ENCODE peak calls at places on chromosomes 2 and 18, in nine cellular contexts. One of them, this sample, is unnamed. For H3K4me1, the result is how much of the 10 kb centered on the place peaks cover.

GRCh38 chr2:102103992-102104871 is 38.3 kb upstream of the IL1R1 start:
- DNase-seq in esophagus muscularis mucosa: peak
- DNase-seq in uterus: peak
- DNase-seq in body of pancreas: peak
- DNase-seq in A549: no peak
- DNase-seq in upper lobe of left lung: no peak
- DNase-seq in gastrocnemius medialis: peak
- DNase-seq in right lobe of liver: peak
- DNase-seq in transverse colon: peak
- DNase-seq in this sample: peak

GRCh38 chr18:3094355-3094684 is 81.4 kb upstream of the LPIN2 start:
- DNase-seq in body of pancreas: no peak
- DNase-seq in gastrocnemius medialis: no peak
- DNase-seq in right lobe of liver: no peak
- DNase-seq in esophagus muscularis mucosa: no peak
- DNase-seq in A549: no peak
- DNase-seq in transverse colon: no peak
- DNase-seq in uterus: no peak
- DNase-seq in upper lobe of left lung: no peak
- DNase-seq in this sample: no peak

GRCh38 chr2:10908195-10908594 is 3.5 kb upstream of the KCNF1 start:
- DNase-seq in right lobe of liver: no peak
- DNase-seq in uterus: no peak
- DNase-seq in esophagus muscularis mucosa: no peak
- DNase-seq in transverse colon: no peak
- DNase-seq in gastrocnemius medialis: no peak
- DNase-seq in A549: no peak
- DNase-seq in upper lobe of left lung: no peak
- DNase-seq in body of pancreas: no peak
- DNase-seq in this sample: no peak

GRCh38 chr2:70941186-70941585 is 5.5 kb downstream of the ATP6V1B1 start:
- DNase-seq in right lobe of liver: no peak
- DNase-seq in esophagus muscularis mucosa: no peak
- DNase-seq in uterus: no peak
- DNase-seq in gastrocnemius medialis: no peak
- DNase-seq in body of pancreas: no peak
- DNase-seq in transverse colon: no peak
- DNase-seq in upper lobe of left lung: no peak
- DNase-seq in A549: no peak
- DNase-seq in this sample: no peak

GRCh38 chr2:65456886-65457285 is 24.5 kb upstream of the SPRED2 start:
- DNase-seq in esophagus muscularis mucosa: no peak
- DNase-seq in body of pancreas: no peak
- DNase-seq in gastrocnemius medialis: no peak
- DNase-seq in transverse colon: no peak
- DNase-seq in upper lobe of left lung: no peak
- DNase-seq in right lobe of liver: no peak
- DNase-seq in uterus: no peak
- DNase-seq in A549: no peak
- DNase-seq in this sample: no peak

GRCh38 chr2:24360050-24360962 is at the start of gene ITSN2:
- DNase-seq in A549: peak
- DNase-seq in esophagus muscularis mucosa: peak
- DNase-seq in gastrocnemius medialis: peak
- DNase-seq in upper lobe of left lung: peak
- DNase-seq in right lobe of liver: peak
- DNase-seq in transverse colon: peak
- DNase-seq in uterus: peak
- DNase-seq in body of pancreas: peak
- DNase-seq in this sample: peak

GRCh38 chr18:65768379-65768778 is 17.6 kb downstream of the CDH7 start:
- DNase-seq in esophagus muscularis mucosa: no peak
- DNase-seq in A549: no peak
- DNase-seq in right lobe of liver: no peak
- DNase-seq in uterus: no peak
- DNase-seq in upper lobe of left lung: no peak
- DNase-seq in body of pancreas: no peak
- DNase-seq in gastrocnemius medialis: no peak
- DNase-seq in transverse colon: no peak
- DNase-seq in this sample: no peak

GRCh38 chr2:106575955-106576354 is 88.8 kb downstream of the CD8B2 start:
- DNase-seq in uterus: peak
- DNase-seq in transverse colon: no peak
- DNase-seq in gastrocnemius medialis: no peak
- DNase-seq in right lobe of liver: no peak
- DNase-seq in A549: no peak
- DNase-seq in body of pancreas: no peak
- DNase-seq in upper lobe of left lung: peak
- DNase-seq in esophagus muscularis mucosa: no peak
- DNase-seq in this sample: peak

GRCh38 chr18:9848170-9848854 is 37.5 kb upstream of the TXNDC2 start:
- DNase-seq in gastrocnemius medialis: no peak
- DNase-seq in uterus: no peak
- DNase-seq in A549: no peak
- DNase-seq in body of pancreas: no peak
- DNase-seq in esophagus muscularis mucosa: no peak
- DNase-seq in upper lobe of left lung: no peak
- DNase-seq in right lobe of liver: no peak
- DNase-seq in transverse colon: no peak
- DNase-seq in this sample: no peak

GRCh38 chr18:9850297-9850696 is 35.5 kb upstream of the TXNDC2 start:
- DNase-seq in gastrocnemius medialis: no peak
- DNase-seq in body of pancreas: no peak
- DNase-seq in right lobe of liver: no peak
- DNase-seq in uterus: no peak
- DNase-seq in A549: no peak
- DNase-seq in esophagus muscularis mucosa: no peak
- DNase-seq in transverse colon: no peak
- DNase-seq in upper lobe of left lung: no peak
- DNase-seq in this sample: no peak

GRCh38 chr18:9851511-9851910 is 34.3 kb upstream of the TXNDC2 start:
- DNase-seq in gastrocnemius medialis: no peak
- DNase-seq in upper lobe of left lung: no peak
- DNase-seq in transverse colon: no peak
- DNase-seq in body of pancreas: no peak
- DNase-seq in uterus: no peak
- DNase-seq in esophagus muscularis mucosa: no peak
- DNase-seq in right lobe of liver: no peak
- DNase-seq in A549: no peak
- DNase-seq in this sample: no peak

GRCh38 chr18:9852266-9853081 is 33.3 kb upstream of the TXNDC2 start:
- DNase-seq in upper lobe of left lung: no peak
- DNase-seq in A549: no peak
- DNase-seq in body of pancreas: no peak
- DNase-seq in esophagus muscularis mucosa: no peak
- DNase-seq in uterus: no peak
- DNase-seq in right lobe of liver: no peak
- DNase-seq in gastrocnemius medialis: no peak
- DNase-seq in transverse colon: no peak
- DNase-seq in this sample: no peak

DNA sequence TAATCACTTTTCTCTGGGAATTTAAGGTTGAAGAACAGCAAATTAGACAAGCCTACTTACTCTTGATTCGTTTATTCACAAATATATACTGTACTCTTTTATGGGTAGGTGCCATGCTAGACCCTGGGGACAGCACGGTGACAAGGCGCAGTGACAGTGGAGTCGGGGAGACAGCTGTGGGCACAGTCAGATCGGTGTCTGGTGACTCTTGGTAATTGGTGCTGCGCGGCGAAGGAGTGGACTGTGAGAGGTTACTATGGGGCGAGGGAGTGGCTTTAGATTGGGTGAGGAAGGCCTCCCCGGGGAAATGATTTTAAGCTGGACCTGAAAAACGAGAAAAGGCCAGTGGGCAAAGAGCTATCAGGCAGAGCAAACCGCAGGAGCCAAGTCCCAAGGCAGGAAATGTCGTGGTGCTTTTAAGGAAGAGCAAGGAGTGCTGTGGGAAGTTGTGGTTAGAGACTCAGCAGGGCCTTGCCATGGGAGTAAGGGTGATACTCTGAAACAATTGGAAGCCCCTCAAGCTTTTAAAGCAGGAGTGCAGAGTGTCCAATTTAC is 36.3 kb upstream of the TXNDC2 start:
- DNase-seq in esophagus muscularis mucosa: no peak
- DNase-seq in gastrocnemius medialis: peak
- DNase-seq in right lobe of liver: no peak
- DNase-seq in transverse colon: peak
- DNase-seq in A549: no peak
- DNase-seq in uterus: no peak
- DNase-seq in upper lobe of left lung: no peak
- DNase-seq in body of pancreas: no peak
- DNase-seq in this sample: peak
- TF ChIP-seq POLR2A in esophagus muscularis mucosa: no peak
- TF ChIP-seq POLR2A in gastrocnemius medialis: peak
- TF ChIP-seq POLR2A in right lobe of liver: peak
- TF ChIP-seq POLR2A in transverse colon: no peak
- TF ChIP-seq POLR2A in A549: no peak
- TF ChIP-seq POLR2A in uterus: no peak
- TF ChIP-seq POLR2A in upper lobe of left lung: peak
- TF ChIP-seq POLR2A in body of pancreas: peak
- TF ChIP-seq POLR2A in this sample: no peak

GRCh38 chr2:127810637-127811396 is at the start of gene WDR33:
- DNase-seq in transverse colon: peak
- DNase-seq in upper lobe of left lung: peak
- DNase-seq in esophagus muscularis mucosa: peak
- DNase-seq in right lobe of liver: peak
- DNase-seq in gastrocnemius medialis: peak
- DNase-seq in body of pancreas: peak
- DNase-seq in uterus: peak
- DNase-seq in A549: peak
- DNase-seq in this sample: peak

GRCh38 chr2:127805491-127805890 is 5.5 kb downstream of the WDR33 start:
- DNase-seq in upper lobe of left lung: no peak
- DNase-seq in right lobe of liver: no peak
- DNase-seq in esophagus muscularis mucosa: no peak
- DNase-seq in transverse colon: no peak
- DNase-seq in gastrocnemius medialis: no peak
- DNase-seq in body of pancreas: no peak
- DNase-seq in uterus: no peak
- DNase-seq in A549: no peak
- DNase-seq in this sample: no peak

GRCh38 chr2:127811397-127811860 is 458 bp upstream of the WDR33 start:
- DNase-seq in transverse colon: no peak
- DNase-seq in body of pancreas: no peak
- DNase-seq in A549: peak
- DNase-seq in upper lobe of left lung: peak
- DNase-seq in gastrocnemius medialis: no peak
- DNase-seq in right lobe of liver: no peak
- DNase-seq in uterus: no peak
- DNase-seq in esophagus muscularis mucosa: no peak
- DNase-seq in this sample: no peak

GRCh38 chr2:127810156-127810636 is 775 bp downstream of the WDR33 start:
- DNase-seq in body of pancreas: no peak
- DNase-seq in uterus: no peak
- DNase-seq in transverse colon: peak
- DNase-seq in right lobe of liver: no peak
- DNase-seq in gastrocnemius medialis: no peak
- DNase-seq in esophagus muscularis mucosa: no peak
- DNase-seq in A549: peak
- DNase-seq in upper lobe of left lung: no peak
- DNase-seq in this sample: peak

DNA sequence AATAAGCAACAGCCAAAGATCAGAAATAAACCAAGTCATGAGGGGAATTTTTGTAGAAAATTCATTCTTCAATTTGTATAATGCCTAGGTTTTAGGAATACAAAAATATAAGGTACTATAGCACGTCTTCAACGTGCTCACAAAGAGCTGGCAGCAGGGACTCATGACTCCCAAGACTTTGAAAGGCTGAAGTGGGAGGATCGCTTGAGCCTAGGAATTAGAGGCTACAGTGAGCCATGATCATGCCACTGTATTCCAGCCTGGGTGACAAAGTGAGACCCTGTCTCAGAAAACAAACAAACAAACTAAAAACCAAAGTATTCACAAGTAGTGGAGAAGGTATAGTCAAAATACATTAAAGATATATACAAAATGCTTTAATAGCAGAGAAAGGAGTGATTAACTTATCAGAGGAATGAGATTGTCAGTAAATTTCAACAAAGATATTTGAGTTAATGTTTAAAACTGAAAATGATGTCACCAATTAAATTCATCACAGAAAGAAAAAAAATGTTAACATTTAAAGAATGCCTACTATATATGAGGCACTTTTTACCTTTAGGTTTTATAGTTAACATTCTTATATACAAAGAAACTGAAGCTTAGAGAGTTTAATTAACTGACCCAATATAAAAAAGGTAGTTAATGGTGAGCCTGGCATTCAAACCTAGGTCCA is 3.2 kb downstream of the WDR33 start:
- DNase-seq in right lobe of liver: no peak
- DNase-seq in gastrocnemius medialis: no peak
- DNase-seq in body of pancreas: no peak
- DNase-seq in upper lobe of left lung: no peak
- DNase-seq in esophagus muscularis mucosa: no peak
- DNase-seq in uterus: no peak
- DNase-seq in A549: no peak
- DNase-seq in transverse colon: no peak
- DNase-seq in this sample: no peak
- H3K4me1 ChIP-seq in right lobe of liver: half or more
- H3K4me1 ChIP-seq in gastrocnemius medialis: half or more
- H3K4me1 ChIP-seq in body of pancreas: half or more
- H3K4me1 ChIP-seq in upper lobe of left lung: under half
- H3K4me1 ChIP-seq in esophagus muscularis mucosa: half or more
- H3K4me1 ChIP-seq in uterus: under half
- H3K4me1 ChIP-seq in A549: under half
- H3K4me1 ChIP-seq in transverse colon: under half
- H3K4me1 ChIP-seq in this sample: under half

GRCh38 chr2:111072220-111072871 is 48.4 kb upstream of the BCL2L11 start:
- DNase-seq in body of pancreas: no peak
- DNase-seq in transverse colon: no peak
- DNase-seq in upper lobe of left lung: no peak
- DNase-seq in gastrocnemius medialis: no peak
- DNase-seq in right lobe of liver: no peak
- DNase-seq in A549: no peak
- DNase-seq in esophagus muscularis mucosa: no peak
- DNase-seq in uterus: no peak
- DNase-seq in this sample: no peak

GRCh38 chr2:111071480-111072143 is 49.1 kb upstream of the BCL2L11 start:
- DNase-seq in upper lobe of left lung: no peak
- DNase-seq in transverse colon: no peak
- DNase-seq in gastrocnemius medialis: no peak
- DNase-seq in body of pancreas: no peak
- DNase-seq in uterus: no peak
- DNase-seq in esophagus muscularis mucosa: no peak
- DNase-seq in A549: peak
- DNase-seq in right lobe of liver: no peak
- DNase-seq in this sample: peak

GRCh38 chr2:111068435-111069058 is 52.2 kb upstream of the BCL2L11 start:
- DNase-seq in right lobe of liver: no peak
- DNase-seq in upper lobe of left lung: no peak
- DNase-seq in body of pancreas: no peak
- DNase-seq in transverse colon: peak
- DNase-seq in A549: no peak
- DNase-seq in esophagus muscularis mucosa: no peak
- DNase-seq in gastrocnemius medialis: no peak
- DNase-seq in uterus: no peak
- DNase-seq in this sample: peak

GRCh38 chr2:111066062-111066593 is 54.6 kb upstream of the BCL2L11 start:
- DNase-seq in right lobe of liver: no peak
- DNase-seq in body of pancreas: no peak
- DNase-seq in transverse colon: no peak
- DNase-seq in uterus: no peak
- DNase-seq in upper lobe of left lung: no peak
- DNase-seq in esophagus muscularis mucosa: no peak
- DNase-seq in A549: no peak
- DNase-seq in gastrocnemius medialis: no peak
- DNase-seq in this sample: no peak

DNA sequence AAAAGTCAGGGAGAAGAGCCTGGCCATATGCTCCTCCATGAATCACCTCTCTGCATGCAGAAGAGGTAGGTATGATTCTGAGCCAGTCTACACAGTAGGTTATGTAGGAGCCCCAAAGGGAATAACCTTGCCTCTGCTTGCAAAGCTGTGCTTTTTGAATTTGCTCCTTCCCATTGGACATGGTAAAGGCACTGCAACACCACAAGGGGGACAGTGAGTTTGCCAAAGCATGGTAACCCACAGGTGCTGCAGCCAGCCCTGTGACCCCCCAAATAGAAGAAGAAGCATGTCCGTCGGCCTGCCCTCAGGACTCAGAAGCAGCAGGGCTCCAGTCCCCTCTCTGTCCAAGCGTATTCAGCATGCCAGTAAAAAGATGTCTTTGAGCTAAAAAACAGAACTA is 51.0 kb upstream of the BCL2L11 start:
- DNase-seq in uterus: no peak
- DNase-seq in A549: no peak
- DNase-seq in upper lobe of left lung: no peak
- DNase-seq in body of pancreas: no peak
- DNase-seq in esophagus muscularis mucosa: no peak
- DNase-seq in right lobe of liver: no peak
- DNase-seq in transverse colon: no peak
- DNase-seq in gastrocnemius medialis: no peak
- DNase-seq in this sample: no peak
- TF ChIP-seq CTCF in uterus: no peak
- TF ChIP-seq CTCF in A549: no peak
- TF ChIP-seq CTCF in upper lobe of left lung: no peak
- TF ChIP-seq CTCF in body of pancreas: no peak
- TF ChIP-seq CTCF in esophagus muscularis mucosa: no peak
- TF ChIP-seq CTCF in right lobe of liver: no peak
- TF ChIP-seq CTCF in transverse colon: no peak
- TF ChIP-seq CTCF in gastrocnemius medialis: no peak
- TF ChIP-seq CTCF in this sample: no peak

GRCh38 chr2:120819720-120820210 is 84.1 kb downstream of the GLI2 start:
- DNase-seq in transverse colon: no peak
- DNase-seq in gastrocnemius medialis: no peak
- DNase-seq in uterus: no peak
- DNase-seq in A549: no peak
- DNase-seq in right lobe of liver: no peak
- DNase-seq in body of pancreas: no peak
- DNase-seq in upper lobe of left lung: no peak
- DNase-seq in esophagus muscularis mucosa: no peak
- DNase-seq in this sample: no peak

GRCh38 chr2:120821446-120822160 is 85.9 kb downstream of the GLI2 start:
- DNase-seq in A549: no peak
- DNase-seq in body of pancreas: no peak
- DNase-seq in upper lobe of left lung: no peak
- DNase-seq in gastrocnemius medialis: no peak
- DNase-seq in right lobe of liver: no peak
- DNase-seq in esophagus muscularis mucosa: no peak
- DNase-seq in uterus: no peak
- DNase-seq in transverse colon: no peak
- DNase-seq in this sample: no peak

GRCh38 chr2:120820885-120821279 is 85.2 kb downstream of the GLI2 start:
- DNase-seq in right lobe of liver: no peak
- DNase-seq in gastrocnemius medialis: no peak
- DNase-seq in transverse colon: no peak
- DNase-seq in uterus: peak
- DNase-seq in upper lobe of left lung: no peak
- DNase-seq in body of pancreas: no peak
- DNase-seq in esophagus muscularis mucosa: no peak
- DNase-seq in A549: no peak
- DNase-seq in this sample: no peak

GRCh38 chr2:120818441-120818920 is 82.8 kb downstream of the GLI2 start:
- DNase-seq in body of pancreas: peak
- DNase-seq in esophagus muscularis mucosa: no peak
- DNase-seq in transverse colon: peak
- DNase-seq in gastrocnemius medialis: no peak
- DNase-seq in A549: peak
- DNase-seq in upper lobe of left lung: no peak
- DNase-seq in uterus: peak
- DNase-seq in right lobe of liver: no peak
- DNase-seq in this sample: no peak

GRCh38 chr2:120820263-120820884 is 84.7 kb downstream of the GLI2 start:
- DNase-seq in upper lobe of left lung: no peak
- DNase-seq in transverse colon: peak
- DNase-seq in gastrocnemius medialis: no peak
- DNase-seq in A549: no peak
- DNase-seq in uterus: peak
- DNase-seq in right lobe of liver: no peak
- DNase-seq in esophagus muscularis mucosa: no peak
- DNase-seq in body of pancreas: no peak
- DNase-seq in this sample: no peak
- TF ChIP-seq POLR2A in upper lobe of left lung: no peak
- TF ChIP-seq POLR2A in transverse colon: no peak
- TF ChIP-seq POLR2A in gastrocnemius medialis: no peak
- TF ChIP-seq POLR2A in A549: no peak
- TF ChIP-seq POLR2A in uterus: no peak
- TF ChIP-seq POLR2A in right lobe of liver: no peak
- TF ChIP-seq POLR2A in esophagus muscularis mucosa: no peak
- TF ChIP-seq POLR2A in body of pancreas: no peak
- TF ChIP-seq POLR2A in this sample: no peak